ENCODE peak calls at places on chromosomes 12 and 14, in nine cellular contexts. L, Q, B, X, E, F, O, Z and P are unnamed samples. For H3K9me3, the result is how much of the 10 kb centered on the place peaks cover.

GRCh38 chr14:92917041-92917940 is 5.7 kb upstream of the CHGA start:
- DNase-seq in F (no peak), B (no peak), Q (no peak), L (no peak), X (peak), E (no peak), Z (no peak), O (no peak), P (no peak)

GRCh38 chr12:109998241-109998903 is 858 bp upstream of the ANKRD13A start:
- DNase-seq in E (no peak), Z (no peak), L (no peak), F (no peak), O (no peak), B (peak), Q (no peak), X (no peak), P (no peak)

GRCh38 chr12:28017126-28017872 is 44.8 kb upstream of the PTHLH start:
- DNase-seq in Z (no peak), E (no peak), X (no peak), L (no peak), O (no peak), Q (no peak), B (no peak), F (no peak), P (no peak)

GRCh38 chr14:81275305-81275950 is 54.7 kb upstream of the GTF2A1 start:
- DNase-seq in Q (no peak), O (no peak), F (no peak), Z (no peak), X (no peak), B (no peak), L (no peak), E (no peak), P (no peak)

GRCh38 chr12:121668750-121669524 is 517 bp downstream of the MORN3 start:
- DNase-seq in F (no peak), B (peak), Z (no peak), Q (no peak), E (no peak), O (no peak), L (peak), X (peak), P (peak)

GRCh38 chr14:93150227-93151206 is 34.2 kb downstream of the MOAP1 start:
- DNase-seq in F (no peak), L (no peak), O (peak), B (peak), X (no peak), Z (no peak), E (no peak), Q (no peak), P (no peak)

GRCh38 chr12:124508323-124509096 is 58.9 kb downstream of the NCOR2 start:
- DNase-seq in X (no peak), F (no peak), E (no peak), L (peak), O (no peak), Z (no peak), Q (no peak), B (no peak), P (no peak)

GRCh38 chr12:131430158-131430772 is 280.6 kb upstream of the SFSWAP start:
- DNase-seq in F (no peak), Q (no peak), Z (no peak), B (no peak), L (no peak), E (no peak), O (no peak), X (no peak), P (no peak)

GRCh38 chr14:61813101-61813596 is 50.9 kb downstream of the SNAPC1 start:
- DNase-seq in B (no peak), Q (no peak), O (no peak), X (peak), Z (no peak), L (no peak), E (no peak), F (no peak), P (no peak)

GRCh38 chr12:119283315-119283714 is 51.2 kb upstream of the CCDC60 start:
- DNase-seq in Z (no peak), L (no peak), B (no peak), E (no peak), Q (no peak), X (no peak), O (no peak), F (no peak), P (no peak)

GRCh38 chr12:52188658-52189057 is 3.2 kb downstream of the KRT80 start:
- DNase-seq in L (no peak), F (no peak), O (no peak), X (no peak), Q (no peak), E (no peak), Z (no peak), B (no peak), P (no peak)

GRCh38 chr14:43418314-43418713 is 1088.8 kb downstream of the FSCB start:
- DNase-seq in B (no peak), O (no peak), F (no peak), Q (no peak), X (no peak), E (no peak), L (no peak), Z (no peak), P (no peak)

GRCh38 chr12:132452596-132453350 is 37.2 kb upstream of the FBRSL1 start:
- DNase-seq in E (no peak), B (no peak), F (no peak), Z (no peak), Q (no peak), L (no peak), O (no peak), X (no peak), P (no peak)

GRCh38 chr12:34406228-34406995 is 384.1 kb downstream of the ALG10 start:
- DNase-seq in E (no peak), X (peak), F (no peak), Q (no peak), Z (no peak), L (no peak), B (no peak), O (peak), P (no peak)

GRCh38 chr12:52452101-52452500 is at the start of gene KRT6B:
- DNase-seq in O (no peak), F (no peak), Z (no peak), L (no peak), X (no peak), E (no peak), Q (no peak), B (no peak), P (no peak)

GRCh38 chr12:22541496-22541895 is 2.8 kb downstream of the C2CD5 start:
- DNase-seq in Q (no peak), F (no peak), B (no peak), E (no peak), O (no peak), Z (no peak), X (no peak), L (no peak), P (no peak)

GRCh38 chr12:56932867-56933266 is 1.3 kb downstream of the SDR9C7 start:
- DNase-seq in Z (no peak), L (no peak), X (no peak), F (peak), Q (no peak), E (no peak), O (peak), B (no peak), P (no peak)

GRCh38 chr12:107254258-107254856 is 161.0 kb upstream of the CRY1 start:
- DNase-seq in E (no peak), Q (no peak), F (no peak), L (no peak), O (no peak), X (no peak), B (no peak), Z (no peak), P (no peak)

GRCh38 chr12:49733219-49734017 is 7.9 kb upstream of the TMBIM6 start:
- DNase-seq in O (no peak), Z (no peak), E (no peak), Q (no peak), L (no peak), X (no peak), F (no peak), B (no peak), P (peak)

GRCh38 chr12:114671664-114672476 is 12.1 kb downstream of the TBX3 start:
- DNase-seq in B (no peak), L (peak), F (peak), O (no peak), Z (no peak), E (no peak), X (peak), Q (no peak), P (no peak)

GRCh38 chr12:87809916-87810315 is 219.3 kb downstream of the C12orf50 start:
- DNase-seq in E (no peak), O (no peak), Z (peak), B (peak), Q (no peak), X (no peak), L (peak), F (no peak), P (no peak)

GRCh38 chr14:90607141-90607540 is 209.1 kb downstream of the TTC7B start:
- DNase-seq in L (no peak), F (no peak), X (no peak), O (no peak), E (no peak), Z (no peak), Q (no peak), B (no peak), P (no peak)

GRCh38 chr12:66066071-66066928 is 64.2 kb downstream of the LLPH start:
- DNase-seq in L (peak), O (no peak), X (no peak), Z (peak), B (peak), Q (no peak), E (no peak), F (no peak), P (no peak)

GRCh38 chr12:39012870-39013269 is 107.5 kb upstream of the CPNE8 start:
- DNase-seq in F (no peak), Q (no peak), O (no peak), B (no peak), L (no peak), Z (no peak), E (no peak), X (no peak), P (no peak)

GRCh38 chr12:75666980-75667359 is 155.6 kb upstream of the KRR1 start:
- DNase-seq in X (no peak), Q (peak), E (no peak), O (no peak), B (peak), Z (no peak), F (no peak), L (peak), P (no peak)

GRCh38 chr12:45705404-45705803 is 24.1 kb upstream of the ARID2 start:
- DNase-seq in X (no peak), F (no peak), B (no peak), Q (no peak), E (no peak), Z (no peak), O (no peak), L (no peak), P (no peak)

GRCh38 chr12:80064951-80065350 is 34.4 kb upstream of the OTOGL start:
- DNase-seq in X (no peak), Z (no peak), E (no peak), Q (no peak), L (no peak), O (no peak), B (peak), F (no peak), P (no peak)

GRCh38 chr14:58717211-58717610 is 79.4 kb downstream of the DACT1 start:
- DNase-seq in Z (no peak), L (peak), O (no peak), E (no peak), F (no peak), Q (no peak), X (no peak), B (no peak), P (no peak)

GRCh38 chr12:1670244-1670814 is 20.5 kb upstream of the ADIPOR2 start:
- DNase-seq in F (no peak), B (no peak), X (no peak), E (no peak), Q (no peak), Z (no peak), O (no peak), L (no peak), P (no peak)

GRCh38 chr14:66540038-66540437 is 32.1 kb downstream of the GPHN start:
- DNase-seq in Q (no peak), F (no peak), Z (no peak), E (no peak), X (no peak), L (peak), O (no peak), B (no peak), P (no peak)

GRCh38 chr12:82688035-82688501 is 1.4 kb downstream of the TMTC2 start:
- DNase-seq in Z (no peak), L (peak), B (peak), F (no peak), Q (no peak), E (no peak), X (peak), O (no peak), P (no peak)

GRCh38 chr12:82687020-82687951 is 580 bp downstream of the TMTC2 start:
- DNase-seq in E (peak), L (peak), F (peak), O (peak), B (no peak), X (no peak), Z (no peak), Q (peak), P (peak)

GRCh38 chr12:82686223-82687019 is at the start of gene TMTC2:
- DNase-seq in E (peak), Q (peak), F (peak), L (peak), O (peak), X (peak), Z (peak), B (peak), P (peak)

GRCh38 chr12:82688619-82689018 is 1.9 kb downstream of the TMTC2 start:
- DNase-seq in Q (no peak), X (no peak), B (no peak), O (no peak), Z (no peak), F (no peak), L (no peak), E (no peak), P (no peak)

GRCh38 chr12:82685721-82686222 is 934 bp upstream of the TMTC2 start:
- DNase-seq in E (peak), O (peak), Z (peak), B (peak), X (peak), Q (peak), F (peak), L (peak), P (peak)
- H3K9me3 ChIP-seq in E (under half), O (under half), Z (under half), B (under half), X (under half), Q (under half), F (under half), L (under half), P (under half)

DNA sequence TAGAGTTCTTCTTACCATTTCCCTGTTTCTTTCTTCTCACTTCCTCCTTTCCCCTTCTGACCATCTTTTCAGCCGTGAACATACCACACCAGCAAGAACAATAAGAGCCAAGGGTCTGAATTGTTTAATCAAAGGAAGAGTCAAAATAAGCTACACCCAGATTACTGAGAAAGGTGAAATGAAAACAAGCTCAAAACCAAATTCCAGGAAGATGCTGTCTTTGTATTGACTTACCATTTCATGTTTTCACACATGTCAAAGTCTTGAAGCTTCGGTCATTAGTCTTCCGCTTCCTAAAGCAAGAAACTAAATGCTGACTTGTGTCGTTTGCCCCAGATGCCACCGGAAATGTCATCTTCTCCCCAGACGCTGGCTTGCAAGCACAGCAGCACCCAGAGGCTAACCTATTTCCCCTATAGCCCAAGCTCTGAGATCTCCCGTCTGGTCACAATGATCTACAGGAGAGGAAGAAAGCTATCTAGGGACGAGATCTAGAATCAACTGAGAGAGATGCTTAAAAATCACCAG is 136.5 kb upstream of the AMIGO2 start:
- DNase-seq in L (no peak), Z (no peak), Q (no peak), B (no peak), E (peak), O (no peak), F (peak), X (no peak), P (no peak)
- H3K9me3 ChIP-seq in L (under half), Z (under half), Q (under half), B (under half), E (under half), O (under half), F (under half), X (under half), P (under half)

DNA sequence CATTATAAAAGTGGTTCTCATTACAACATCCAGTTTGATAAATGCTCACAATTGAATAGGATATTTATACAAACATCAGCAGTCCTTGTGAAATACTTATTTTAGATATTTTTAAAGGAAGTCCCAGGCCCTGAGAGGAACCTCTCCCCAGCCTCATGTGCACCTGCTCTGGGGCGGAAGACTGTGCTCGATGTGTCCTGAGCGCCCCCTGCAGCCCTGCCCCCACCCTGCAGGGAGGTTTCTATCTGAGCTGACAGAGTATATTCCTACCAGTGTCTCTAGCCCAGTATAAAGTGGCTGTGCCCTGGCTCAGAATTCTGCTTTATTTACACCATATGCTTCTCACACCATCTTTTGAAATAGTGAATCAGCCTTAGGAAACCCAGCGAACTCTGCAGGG is 1349.1 kb downstream of the TMEM121 start:
- DNase-seq in F (no peak), Q (no peak), Z (no peak), X (no peak), B (no peak), E (no peak), O (no peak), L (no peak), P (no peak)
- H3K9me3 ChIP-seq in F (under half), Q (under half), Z (under half), X (under half), B (under half), E (under half), O (under half), L (under half), P (under half)

GRCh38 chr12:2688381-2688881 is 106.3 kb upstream of the FKBP4 start:
- DNase-seq in X (no peak), E (no peak), O (no peak), Q (no peak), L (no peak), B (no peak), Z (no peak), F (no peak), P (no peak)
- H3K9me3 ChIP-seq in X (under half), E (under half), O (under half), Q (under half), L (under half), B (under half), Z (under half), F (under half), P (under half)

DNA sequence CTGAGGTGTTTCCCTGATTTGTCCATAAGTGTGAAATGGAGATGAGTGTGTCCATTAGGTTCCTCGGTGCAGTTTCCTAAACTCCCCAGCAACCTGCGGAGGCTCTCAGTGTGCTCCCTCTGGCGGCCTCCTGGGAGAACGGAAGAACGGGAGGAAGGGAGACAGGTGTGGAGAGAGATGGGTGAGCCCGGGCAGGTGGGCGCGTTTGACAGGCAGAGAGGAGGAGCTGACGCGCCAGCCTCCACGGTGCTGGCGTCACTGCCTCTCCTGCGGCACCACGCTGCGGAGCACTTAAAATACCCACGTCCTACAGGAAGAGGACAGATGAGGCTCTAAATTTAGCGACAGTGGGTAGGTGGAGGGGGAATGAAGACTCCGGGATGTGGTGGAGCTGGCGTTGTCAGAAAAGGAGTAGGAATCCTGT is 26.8 kb upstream of the PEX5 start:
- DNase-seq in E (no peak), Z (no peak), L (no peak), B (no peak), O (no peak), Q (peak), X (no peak), F (peak), P (peak)
- H3K9me3 ChIP-seq in E (under half), Z (under half), L (under half), B (under half), O (under half), Q (under half), X (under half), F (under half), P (under half)

GRCh38 chr14:20179218-20179617 is 11.5 kb upstream of the OR11G2 start:
- DNase-seq in E (no peak), Z (no peak), X (no peak), O (peak), L (no peak), F (peak), B (no peak), Q (no peak), P (no peak)

GRCh38 chr14:20179880-20180279 is 10.8 kb upstream of the OR11G2 start:
- DNase-seq in Q (no peak), B (no peak), X (no peak), O (no peak), F (no peak), L (no peak), E (no peak), Z (no peak), P (no peak)

GRCh38 chr14:20176330-20176729 is 14.4 kb upstream of the OR11G2 start:
- DNase-seq in X (no peak), F (no peak), B (no peak), L (no peak), E (no peak), O (no peak), Z (no peak), Q (no peak), P (no peak)

DNA sequence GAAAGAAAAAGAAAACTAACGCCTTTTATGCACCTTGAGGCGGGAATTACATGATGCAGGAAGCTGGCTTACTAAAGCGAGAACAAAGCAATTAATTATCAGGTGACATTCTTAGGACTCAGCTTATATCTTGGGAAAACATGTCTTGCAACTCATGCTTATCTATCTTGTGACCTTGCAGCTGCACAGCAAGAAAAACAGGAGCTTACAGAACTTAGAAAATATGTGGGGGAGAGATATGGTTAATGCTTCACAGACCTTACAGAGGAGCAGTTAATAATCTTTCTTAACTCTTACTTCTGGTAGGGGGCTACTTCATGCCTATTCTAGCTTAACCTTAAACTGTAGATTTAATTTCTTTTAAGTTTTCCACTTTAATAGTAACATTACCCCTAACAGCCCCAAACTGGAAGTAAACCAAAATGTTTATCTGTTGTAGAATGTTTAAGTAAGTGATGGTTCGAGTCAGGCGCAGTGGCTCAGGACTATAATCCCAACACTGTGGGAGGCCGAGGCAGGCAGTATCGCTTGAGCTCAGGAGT is 13.2 kb upstream of the OR11G2 start:
- DNase-seq in E (no peak), Q (no peak), B (no peak), Z (no peak), L (no peak), X (no peak), O (no peak), F (no peak), P (no peak)
- H3K9me3 ChIP-seq in E (under half), Q (under half), B (under half), Z (under half), L (under half), X (under half), O (under half), F (under half), P (under half)

GRCh38 chr14:30129795-30130194 is 202.1 kb upstream of the PRKD1 start:
- DNase-seq in E (no peak), L (peak), Q (no peak), Z (no peak), X (no peak), O (no peak), B (no peak), F (no peak), P (no peak)
- H3K9me3 ChIP-seq in E (under half), L (under half), Q (under half), Z (under half), X (under half), O (under half), B (under half), F (under half), P (under half)

GRCh38 chr14:36522972-36523685 is 3.1 kb upstream of the NKX2-1 start:
- DNase-seq in B (no peak), X (no peak), O (no peak), Z (no peak), L (no peak), E (no peak), F (no peak), Q (no peak), P (no peak)
- H3K9me3 ChIP-seq in B (under half), X (under half), O (under half), Z (under half), L (under half), E (under half), F (under half), Q (under half), P (under half)